ENCODE peak calls at places on chromosomes 13 and 19, in eight cellular contexts. One of them, this sample, is unnamed.
A peak's percentile ranks its signal among the peaks of the same experiment; 100 is the strongest.

GRCh38 chr13:74629985-74630384 is 495.8 kb upstream of the KLF12 start:
- DNase-seq in HepG2: no peak
- DNase-seq in A549: no peak
- DNase-seq in thyroid gland: no peak
- DNase-seq in lower leg skin: no peak
- DNase-seq in prostate gland: no peak
- DNase-seq in right lobe of liver: no peak
- DNase-seq in H54: no peak
- DNase-seq in this sample: no peak

GRCh38 chr19:1172353-1173159 is 1.5 kb downstream of the SBNO2 start:
- DNase-seq in HepG2: no peak
- DNase-seq in A549: no peak
- DNase-seq in thyroid gland: peak; percentile 82
- DNase-seq in lower leg skin: peak; percentile 93
- DNase-seq in prostate gland: peak; percentile 84
- DNase-seq in right lobe of liver: peak; percentile 84
- DNase-seq in H54: no peak
- DNase-seq in this sample: peak; percentile 76

GRCh38 chr19:33158365-33158764 is 26.5 kb downstream of the WDR88 start:
- DNase-seq in HepG2: peak; percentile 68
- DNase-seq in A549: no peak
- DNase-seq in thyroid gland: no peak
- DNase-seq in lower leg skin: no peak
- DNase-seq in prostate gland: no peak
- DNase-seq in right lobe of liver: no peak
- DNase-seq in H54: no peak
- DNase-seq in this sample: no peak

GRCh38 chr13:36839981-36840380 is 21.0 kb downstream of the RFXAP start:
- DNase-seq in HepG2: no peak
- DNase-seq in A549: no peak
- DNase-seq in thyroid gland: no peak
- DNase-seq in lower leg skin: no peak
- DNase-seq in prostate gland: no peak
- DNase-seq in right lobe of liver: no peak
- DNase-seq in H54: no peak
- DNase-seq in this sample: no peak

GRCh38 chr13:114105351-114106225 is 26.8 kb downstream of the RASA3 start:
- DNase-seq in HepG2: no peak
- DNase-seq in A549: no peak
- DNase-seq in thyroid gland: no peak
- DNase-seq in lower leg skin: peak; percentile 77
- DNase-seq in prostate gland: no peak
- DNase-seq in right lobe of liver: no peak
- DNase-seq in H54: no peak
- DNase-seq in this sample: peak; percentile 9

GRCh38 chr19:36060430-36060829 is 5.7 kb downstream of the WDR62 start:
- DNase-seq in HepG2: no peak
- DNase-seq in A549: peak; percentile 90
- DNase-seq in thyroid gland: no peak
- DNase-seq in lower leg skin: no peak
- DNase-seq in prostate gland: no peak
- DNase-seq in right lobe of liver: peak; percentile 52
- DNase-seq in H54: peak; percentile 53
- DNase-seq in this sample: peak; percentile 24

GRCh38 chr19:3094638-3095374 is 644 bp downstream of the GNA11 start:
- DNase-seq in HepG2: no peak
- DNase-seq in A549: no peak
- DNase-seq in thyroid gland: peak; percentile 32
- DNase-seq in lower leg skin: no peak
- DNase-seq in prostate gland: no peak
- DNase-seq in right lobe of liver: no peak
- DNase-seq in H54: no peak
- DNase-seq in this sample: no peak

GRCh38 chr19:18939922-18940775 is 868 bp downstream of the HOMER3 start:
- DNase-seq in HepG2: no peak
- DNase-seq in A549: peak; percentile 44
- DNase-seq in thyroid gland: peak; percentile 77
- DNase-seq in lower leg skin: peak; percentile 93
- DNase-seq in prostate gland: peak; percentile 20
- DNase-seq in right lobe of liver: peak; percentile 50
- DNase-seq in H54: peak; percentile 88
- DNase-seq in this sample: peak; percentile 60

GRCh38 chr13:67996101-67996500 is 766.0 kb upstream of the PCDH9 start:
- DNase-seq in HepG2: no peak
- DNase-seq in A549: no peak
- DNase-seq in thyroid gland: no peak
- DNase-seq in lower leg skin: no peak
- DNase-seq in prostate gland: no peak
- DNase-seq in right lobe of liver: peak; percentile 11
- DNase-seq in H54: no peak
- DNase-seq in this sample: no peak

GRCh38 chr13:45548281-45548680 is 67.3 kb downstream of the ERICH6B start:
- DNase-seq in HepG2: no peak
- DNase-seq in A549: no peak
- DNase-seq in thyroid gland: no peak
- DNase-seq in lower leg skin: no peak
- DNase-seq in prostate gland: no peak
- DNase-seq in right lobe of liver: no peak
- DNase-seq in H54: no peak
- DNase-seq in this sample: no peak

GRCh38 chr13:113110852-113111315 is 5.3 kb downstream of the F7 start:
- DNase-seq in HepG2: no peak
- DNase-seq in A549: no peak
- DNase-seq in thyroid gland: no peak
- DNase-seq in lower leg skin: no peak
- DNase-seq in prostate gland: no peak
- DNase-seq in right lobe of liver: peak; percentile 14
- DNase-seq in H54: no peak
- DNase-seq in this sample: peak; percentile 1

GRCh38 chr19:45152504-45153338 is 8.1 kb downstream of the NKPD1 start:
- DNase-seq in HepG2: no peak
- DNase-seq in A549: no peak
- DNase-seq in thyroid gland: peak; percentile 62
- DNase-seq in lower leg skin: peak; percentile 90
- DNase-seq in prostate gland: peak; percentile 14
- DNase-seq in right lobe of liver: no peak
- DNase-seq in H54: no peak
- DNase-seq in this sample: peak; percentile 67

GRCh38 chr19:16435238-16435911 is 36.4 kb downstream of the EPS15L1 start:
- DNase-seq in HepG2: no peak
- DNase-seq in A549: no peak
- DNase-seq in thyroid gland: peak; percentile 39
- DNase-seq in lower leg skin: peak; percentile 91
- DNase-seq in prostate gland: no peak
- DNase-seq in right lobe of liver: no peak
- DNase-seq in H54: peak; percentile 95
- DNase-seq in this sample: peak; percentile 48

GRCh38 chr19:9054768-9055167 is 32.1 kb upstream of the OR1M1 start:
- DNase-seq in HepG2: no peak
- DNase-seq in A549: peak; percentile 31
- DNase-seq in thyroid gland: no peak
- DNase-seq in lower leg skin: no peak
- DNase-seq in prostate gland: no peak
- DNase-seq in right lobe of liver: no peak
- DNase-seq in H54: no peak
- DNase-seq in this sample: no peak

GRCh38 chr13:41942462-41943094 is 18.3 kb downstream of the VWA8 start:
- DNase-seq in HepG2: no peak
- DNase-seq in A549: peak; percentile 6
- DNase-seq in thyroid gland: peak; percentile 6
- DNase-seq in lower leg skin: no peak
- DNase-seq in prostate gland: no peak
- DNase-seq in right lobe of liver: no peak
- DNase-seq in H54: no peak
- DNase-seq in this sample: no peak

GRCh38 chr19:58408152-58409009 is at the start of gene ZNF584:
- DNase-seq in HepG2: peak; percentile 89
- DNase-seq in A549: peak; percentile 95
- DNase-seq in thyroid gland: peak; percentile 95
- DNase-seq in lower leg skin: peak; percentile 98
- DNase-seq in prostate gland: peak; percentile 94
- DNase-seq in right lobe of liver: peak; percentile 96
- DNase-seq in H54: peak; percentile 95
- DNase-seq in this sample: peak; percentile 95

GRCh38 chr19:751501-752341 is 809 bp downstream of the MISP start:
- DNase-seq in HepG2: peak; percentile 53
- DNase-seq in A549: peak; percentile 84
- DNase-seq in thyroid gland: no peak
- DNase-seq in lower leg skin: no peak
- DNase-seq in prostate gland: no peak
- DNase-seq in right lobe of liver: no peak
- DNase-seq in H54: peak; percentile 99
- DNase-seq in this sample: peak; percentile 91

GRCh38 chr13:110319774-110320509 is 12.9 kb downstream of the COL4A2 start:
- DNase-seq in HepG2: no peak
- DNase-seq in A549: peak; percentile 62
- DNase-seq in thyroid gland: peak; percentile 76
- DNase-seq in lower leg skin: no peak
- DNase-seq in prostate gland: no peak
- DNase-seq in right lobe of liver: no peak
- DNase-seq in H54: peak; percentile 98
- DNase-seq in this sample: no peak

GRCh38 chr13:98998831-98999634 is 21.2 kb upstream of the DOCK9 start:
- DNase-seq in HepG2: no peak
- DNase-seq in A549: no peak
- DNase-seq in thyroid gland: no peak
- DNase-seq in lower leg skin: no peak
- DNase-seq in prostate gland: no peak
- DNase-seq in right lobe of liver: no peak
- DNase-seq in H54: no peak
- DNase-seq in this sample: no peak

GRCh38 chr19:39918183-39918651 is 16.2 kb downstream of the FCGBP start:
- DNase-seq in HepG2: no peak
- DNase-seq in A549: no peak
- DNase-seq in thyroid gland: no peak
- DNase-seq in lower leg skin: peak; percentile 72
- DNase-seq in prostate gland: no peak
- DNase-seq in right lobe of liver: no peak
- DNase-seq in H54: no peak
- DNase-seq in this sample: no peak

GRCh38 chr13:27211271-27211670 is 39.7 kb upstream of the USP12 start:
- DNase-seq in HepG2: no peak
- DNase-seq in A549: no peak
- DNase-seq in thyroid gland: no peak
- DNase-seq in lower leg skin: no peak
- DNase-seq in prostate gland: no peak
- DNase-seq in right lobe of liver: no peak
- DNase-seq in H54: no peak
- DNase-seq in this sample: no peak

GRCh38 chr19:13350072-13350471 is 156.2 kb downstream of the CACNA1A start:
- DNase-seq in HepG2: no peak
- DNase-seq in A549: no peak
- DNase-seq in thyroid gland: no peak
- DNase-seq in lower leg skin: no peak
- DNase-seq in prostate gland: no peak
- DNase-seq in right lobe of liver: no peak
- DNase-seq in H54: no peak
- DNase-seq in this sample: no peak
- TF ChIP-seq POLR2A in HepG2: no peak
- TF ChIP-seq POLR2A in A549: no peak
- TF ChIP-seq POLR2A in thyroid gland: no peak
- TF ChIP-seq POLR2A in lower leg skin: no peak
- TF ChIP-seq POLR2A in prostate gland: no peak
- TF ChIP-seq POLR2A in right lobe of liver: no peak
- TF ChIP-seq POLR2A in H54: no peak
- TF ChIP-seq POLR2A in this sample: no peak

GRCh38 chr19:38684078-38684861 is 36.8 kb downstream of the ACTN4 start:
- DNase-seq in HepG2: no peak
- DNase-seq in A549: peak; percentile 100
- DNase-seq in thyroid gland: peak; percentile 42
- DNase-seq in lower leg skin: peak; percentile 94
- DNase-seq in prostate gland: peak; percentile 65
- DNase-seq in right lobe of liver: no peak
- DNase-seq in H54: peak; percentile 81
- DNase-seq in this sample: peak; percentile 87
- TF ChIP-seq POLR2A in HepG2: no peak
- TF ChIP-seq POLR2A in A549: no peak
- TF ChIP-seq POLR2A in thyroid gland: no peak
- TF ChIP-seq POLR2A in lower leg skin: no peak
- TF ChIP-seq POLR2A in prostate gland: no peak
- TF ChIP-seq POLR2A in right lobe of liver: no peak
- TF ChIP-seq POLR2A in H54: no peak
- TF ChIP-seq POLR2A in this sample: peak; percentile 38

GRCh38 chr19:34838753-34839431 is 65.9 kb upstream of the ZNF599 start:
- DNase-seq in HepG2: peak; percentile 24
- DNase-seq in A549: no peak
- DNase-seq in thyroid gland: no peak
- DNase-seq in lower leg skin: no peak
- DNase-seq in prostate gland: no peak
- DNase-seq in right lobe of liver: peak; percentile 54
- DNase-seq in H54: no peak
- DNase-seq in this sample: peak; percentile 31
- TF ChIP-seq POLR2A in HepG2: no peak
- TF ChIP-seq POLR2A in A549: no peak
- TF ChIP-seq POLR2A in thyroid gland: no peak
- TF ChIP-seq POLR2A in lower leg skin: no peak
- TF ChIP-seq POLR2A in prostate gland: no peak
- TF ChIP-seq POLR2A in right lobe of liver: no peak
- TF ChIP-seq POLR2A in H54: no peak
- TF ChIP-seq POLR2A in this sample: no peak

GRCh38 chr19:10095948-10096614 is 6.4 kb downstream of the ANGPTL6 start:
- DNase-seq in HepG2: no peak
- DNase-seq in A549: peak; percentile 80
- DNase-seq in thyroid gland: peak; percentile 89
- DNase-seq in lower leg skin: peak; percentile 97
- DNase-seq in prostate gland: peak; percentile 84
- DNase-seq in right lobe of liver: peak; percentile 94
- DNase-seq in H54: peak; percentile 96
- DNase-seq in this sample: peak; percentile 93
- TF ChIP-seq POLR2A in HepG2: no peak
- TF ChIP-seq POLR2A in A549: peak; percentile 76
- TF ChIP-seq POLR2A in thyroid gland: peak; percentile 59
- TF ChIP-seq POLR2A in lower leg skin: no peak
- TF ChIP-seq POLR2A in prostate gland: peak; percentile 11
- TF ChIP-seq POLR2A in right lobe of liver: peak; percentile 90
- TF ChIP-seq POLR2A in H54: peak; percentile 89
- TF ChIP-seq POLR2A in this sample: no peak

GRCh38 chr13:97975280-97975850 is 21.9 kb downstream of the IPO5 start:
- DNase-seq in HepG2: no peak
- DNase-seq in A549: no peak
- DNase-seq in thyroid gland: no peak
- DNase-seq in lower leg skin: no peak
- DNase-seq in prostate gland: no peak
- DNase-seq in right lobe of liver: no peak
- DNase-seq in H54: no peak
- DNase-seq in this sample: no peak
- TF ChIP-seq POLR2A in HepG2: no peak
- TF ChIP-seq POLR2A in A549: no peak
- TF ChIP-seq POLR2A in thyroid gland: no peak
- TF ChIP-seq POLR2A in lower leg skin: no peak
- TF ChIP-seq POLR2A in prostate gland: no peak
- TF ChIP-seq POLR2A in right lobe of liver: no peak
- TF ChIP-seq POLR2A in H54: no peak
- TF ChIP-seq POLR2A in this sample: no peak